ENCODE peak calls at places on chromosome 5, in eight cellular contexts. One of them, this sample, is unnamed.

GRCh38 chr5:118862596-118862995 is 125.8 kb downstream of the DTWD2 start:
- DNase-seq in HCT116: no peak
- DNase-seq in SK-N-SH: no peak
- DNase-seq in K562: no peak
- DNase-seq in GM12878: no peak
- DNase-seq in H1: no peak
- DNase-seq in HepG2: no peak
- DNase-seq in endothelial cell of umbilical vein: no peak
- DNase-seq in this sample: no peak

GRCh38 chr5:15995206-15996052 is 184.2 kb downstream of the MARCHF11 start:
- DNase-seq in SK-N-SH: peak
- DNase-seq in GM12878: no peak
- DNase-seq in HCT116: no peak
- DNase-seq in H1: no peak
- DNase-seq in HepG2: peak
- DNase-seq in K562: no peak
- DNase-seq in endothelial cell of umbilical vein: peak
- DNase-seq in this sample: no peak

GRCh38 chr5:107564896-107565295 is 105.8 kb downstream of the EFNA5 start:
- DNase-seq in K562: no peak
- DNase-seq in SK-N-SH: no peak
- DNase-seq in H1: no peak
- DNase-seq in endothelial cell of umbilical vein: peak
- DNase-seq in HepG2: no peak
- DNase-seq in HCT116: no peak
- DNase-seq in GM12878: no peak
- DNase-seq in this sample: no peak

GRCh38 chr5:147412561-147412960 is 97.3 kb downstream of the DPYSL3 start:
- DNase-seq in HCT116: no peak
- DNase-seq in K562: no peak
- DNase-seq in SK-N-SH: no peak
- DNase-seq in endothelial cell of umbilical vein: no peak
- DNase-seq in H1: no peak
- DNase-seq in GM12878: no peak
- DNase-seq in HepG2: no peak
- DNase-seq in this sample: no peak

GRCh38 chr5:43658499-43658898 is 55.5 kb downstream of the NNT start:
- DNase-seq in GM12878: no peak
- DNase-seq in SK-N-SH: no peak
- DNase-seq in endothelial cell of umbilical vein: no peak
- DNase-seq in H1: no peak
- DNase-seq in K562: no peak
- DNase-seq in HCT116: no peak
- DNase-seq in HepG2: no peak
- DNase-seq in this sample: no peak

GRCh38 chr5:32193591-32193990 is 19.5 kb upstream of the GOLPH3 start:
- DNase-seq in HepG2: peak
- DNase-seq in endothelial cell of umbilical vein: peak
- DNase-seq in HCT116: no peak
- DNase-seq in H1: no peak
- DNase-seq in GM12878: no peak
- DNase-seq in SK-N-SH: peak
- DNase-seq in K562: no peak
- DNase-seq in this sample: no peak

GRCh38 chr5:151417712-151418111 is 29.7 kb upstream of the SLC36A1 start:
- DNase-seq in HCT116: no peak
- DNase-seq in SK-N-SH: no peak
- DNase-seq in HepG2: no peak
- DNase-seq in K562: no peak
- DNase-seq in endothelial cell of umbilical vein: no peak
- DNase-seq in H1: no peak
- DNase-seq in GM12878: no peak
- DNase-seq in this sample: no peak

GRCh38 chr5:151141535-151141934 is 16.0 kb downstream of the ANXA6 start:
- DNase-seq in HepG2: no peak
- DNase-seq in GM12878: no peak
- DNase-seq in HCT116: no peak
- DNase-seq in K562: no peak
- DNase-seq in SK-N-SH: no peak
- DNase-seq in endothelial cell of umbilical vein: no peak
- DNase-seq in H1: no peak
- DNase-seq in this sample: no peak

GRCh38 chr5:35679351-35679750 is 61.7 kb downstream of the SPEF2 start:
- DNase-seq in endothelial cell of umbilical vein: no peak
- DNase-seq in SK-N-SH: peak
- DNase-seq in HCT116: no peak
- DNase-seq in HepG2: no peak
- DNase-seq in GM12878: no peak
- DNase-seq in H1: no peak
- DNase-seq in K562: no peak
- DNase-seq in this sample: no peak

GRCh38 chr5:137492321-137492720 is 6.8 kb downstream of the SPOCK1 start:
- DNase-seq in K562: no peak
- DNase-seq in endothelial cell of umbilical vein: no peak
- DNase-seq in GM12878: no peak
- DNase-seq in H1: no peak
- DNase-seq in HCT116: no peak
- DNase-seq in HepG2: no peak
- DNase-seq in SK-N-SH: no peak
- DNase-seq in this sample: no peak

GRCh38 chr5:80054682-80055081 is 19.5 kb downstream of the THBS4 start:
- DNase-seq in SK-N-SH: no peak
- DNase-seq in endothelial cell of umbilical vein: no peak
- DNase-seq in K562: no peak
- DNase-seq in HepG2: no peak
- DNase-seq in GM12878: no peak
- DNase-seq in H1: no peak
- DNase-seq in HCT116: no peak
- DNase-seq in this sample: no peak

GRCh38 chr5:145922059-145922458 is 14.3 kb upstream of the SH3RF2 start:
- DNase-seq in GM12878: no peak
- DNase-seq in endothelial cell of umbilical vein: no peak
- DNase-seq in SK-N-SH: no peak
- DNase-seq in HCT116: no peak
- DNase-seq in HepG2: no peak
- DNase-seq in H1: no peak
- DNase-seq in K562: no peak
- DNase-seq in this sample: no peak

GRCh38 chr5:155591273-155591672 is 577.7 kb downstream of the KIF4B start:
- DNase-seq in HCT116: no peak
- DNase-seq in SK-N-SH: no peak
- DNase-seq in endothelial cell of umbilical vein: no peak
- DNase-seq in K562: no peak
- DNase-seq in GM12878: no peak
- DNase-seq in H1: no peak
- DNase-seq in HepG2: no peak
- DNase-seq in this sample: no peak

GRCh38 chr5:40572359-40572758 is 107.4 kb upstream of the PTGER4 start:
- DNase-seq in endothelial cell of umbilical vein: no peak
- DNase-seq in SK-N-SH: no peak
- DNase-seq in HCT116: no peak
- DNase-seq in H1: no peak
- DNase-seq in HepG2: no peak
- DNase-seq in GM12878: no peak
- DNase-seq in K562: no peak
- DNase-seq in this sample: no peak

GRCh38 chr5:37971483-37972024 is 131.7 kb upstream of the GDNF start:
- DNase-seq in SK-N-SH: no peak
- DNase-seq in HCT116: no peak
- DNase-seq in endothelial cell of umbilical vein: no peak
- DNase-seq in K562: no peak
- DNase-seq in GM12878: no peak
- DNase-seq in HepG2: no peak
- DNase-seq in H1: no peak
- DNase-seq in this sample: no peak

GRCh38 chr5:170863646-170864045 is 1.8 kb downstream of the RANBP17 start:
- DNase-seq in endothelial cell of umbilical vein: no peak
- DNase-seq in SK-N-SH: no peak
- DNase-seq in GM12878: no peak
- DNase-seq in HCT116: no peak
- DNase-seq in K562: no peak
- DNase-seq in HepG2: no peak
- DNase-seq in H1: no peak
- DNase-seq in this sample: no peak

GRCh38 chr5:96962540-96962991 is 26.7 kb downstream of the LNPEP start:
- DNase-seq in H1: no peak
- DNase-seq in K562: no peak
- DNase-seq in endothelial cell of umbilical vein: peak
- DNase-seq in GM12878: no peak
- DNase-seq in HCT116: no peak
- DNase-seq in HepG2: no peak
- DNase-seq in SK-N-SH: no peak
- DNase-seq in this sample: no peak

GRCh38 chr5:179275941-179276837 is 69.1 kb downstream of the ADAMTS2 start:
- DNase-seq in endothelial cell of umbilical vein: no peak
- DNase-seq in HCT116: no peak
- DNase-seq in K562: peak
- DNase-seq in SK-N-SH: no peak
- DNase-seq in HepG2: peak
- DNase-seq in GM12878: no peak
- DNase-seq in H1: no peak
- DNase-seq in this sample: no peak

DNA sequence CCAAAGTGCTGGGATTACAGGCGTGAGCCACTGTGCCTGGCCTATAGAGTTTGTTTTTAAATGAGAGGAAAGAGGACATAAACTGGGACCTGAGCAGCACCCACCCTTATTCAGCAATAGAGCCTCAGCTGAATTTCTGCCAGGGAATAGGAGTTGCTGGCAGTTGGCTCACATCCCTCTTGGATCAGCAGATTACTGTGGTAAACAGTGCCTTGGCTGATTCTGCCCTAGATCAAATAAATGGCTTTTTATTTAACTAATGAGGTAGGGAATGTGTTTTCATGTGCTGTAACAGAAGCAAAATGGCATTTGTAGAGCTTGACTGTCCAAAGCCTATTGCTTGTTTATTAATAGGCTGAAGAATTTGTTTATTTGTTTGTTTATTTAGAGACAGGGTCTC is 2.1 kb downstream of the ARHGEF37 start:
- DNase-seq in K562: no peak
- DNase-seq in SK-N-SH: no peak
- DNase-seq in H1: no peak
- DNase-seq in endothelial cell of umbilical vein: peak
- DNase-seq in HepG2: no peak
- DNase-seq in GM12878: no peak
- DNase-seq in HCT116: no peak
- DNase-seq in this sample: no peak
- TF ChIP-seq POLR2AphosphoS5 in K562: no peak
- TF ChIP-seq POLR2AphosphoS5 in SK-N-SH: no peak
- TF ChIP-seq POLR2AphosphoS5 in H1: no peak
- TF ChIP-seq POLR2AphosphoS5 in endothelial cell of umbilical vein: no peak
- TF ChIP-seq POLR2AphosphoS5 in HepG2: no peak
- TF ChIP-seq POLR2AphosphoS5 in GM12878: no peak
- TF ChIP-seq POLR2AphosphoS5 in HCT116: no peak
- TF ChIP-seq POLR2AphosphoS5 in this sample: no peak

GRCh38 chr5:33649801-33650482 is 209.2 kb downstream of the TARS1 start:
- DNase-seq in HCT116: no peak
- DNase-seq in endothelial cell of umbilical vein: no peak
- DNase-seq in SK-N-SH: no peak
- DNase-seq in K562: no peak
- DNase-seq in GM12878: no peak
- DNase-seq in HepG2: no peak
- DNase-seq in H1: no peak
- DNase-seq in this sample: no peak
- H3K9ac ChIP-seq in HCT116: no peak
- H3K9ac ChIP-seq in endothelial cell of umbilical vein: no peak
- H3K9ac ChIP-seq in SK-N-SH: no peak
- H3K9ac ChIP-seq in K562: no peak
- H3K9ac ChIP-seq in GM12878: no peak
- H3K9ac ChIP-seq in HepG2: no peak
- H3K9ac ChIP-seq in H1: no peak
- H3K9ac ChIP-seq in this sample: no peak

DNA sequence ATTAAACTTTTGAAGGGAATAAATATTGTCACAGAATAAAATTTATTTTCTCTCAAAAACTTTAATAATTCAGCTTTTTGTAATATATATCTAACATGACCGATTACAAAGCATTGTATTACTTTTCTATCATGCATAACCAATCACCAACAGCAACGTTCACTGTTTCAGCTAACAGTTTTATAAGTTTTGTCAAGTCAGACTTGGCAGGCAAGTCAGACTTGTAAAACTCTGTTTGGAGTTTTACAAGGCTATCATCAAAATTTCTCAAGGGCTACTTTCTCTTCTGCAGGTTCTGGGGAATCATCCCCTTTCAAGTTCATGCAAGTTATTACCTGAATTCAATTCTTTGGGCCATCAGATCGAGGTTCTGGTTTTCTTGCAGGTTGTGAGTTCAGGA is 347.2 kb downstream of the CTNND2 start:
- DNase-seq in HCT116: no peak
- DNase-seq in H1: no peak
- DNase-seq in SK-N-SH: no peak
- DNase-seq in HepG2: no peak
- DNase-seq in endothelial cell of umbilical vein: no peak
- DNase-seq in K562: no peak
- DNase-seq in GM12878: no peak
- DNase-seq in this sample: no peak
- TF ChIP-seq POLR2AphosphoS5 in HCT116: no peak
- TF ChIP-seq POLR2AphosphoS5 in H1: no peak
- TF ChIP-seq POLR2AphosphoS5 in SK-N-SH: no peak
- TF ChIP-seq POLR2AphosphoS5 in HepG2: no peak
- TF ChIP-seq POLR2AphosphoS5 in endothelial cell of umbilical vein: no peak
- TF ChIP-seq POLR2AphosphoS5 in K562: no peak
- TF ChIP-seq POLR2AphosphoS5 in GM12878: no peak
- TF ChIP-seq POLR2AphosphoS5 in this sample: no peak

GRCh38 chr5:59799668-59800374 is 93.7 kb downstream of the PDE4D start:
- DNase-seq in HepG2: peak
- DNase-seq in H1: no peak
- DNase-seq in GM12878: peak
- DNase-seq in HCT116: peak
- DNase-seq in endothelial cell of umbilical vein: peak
- DNase-seq in K562: peak
- DNase-seq in SK-N-SH: peak
- DNase-seq in this sample: peak
- H3K9ac ChIP-seq in HepG2: no peak
- H3K9ac ChIP-seq in H1: no peak
- H3K9ac ChIP-seq in GM12878: no peak
- H3K9ac ChIP-seq in HCT116: no peak
- H3K9ac ChIP-seq in endothelial cell of umbilical vein: peak
- H3K9ac ChIP-seq in K562: no peak
- H3K9ac ChIP-seq in SK-N-SH: no peak
- H3K9ac ChIP-seq in this sample: peak

DNA sequence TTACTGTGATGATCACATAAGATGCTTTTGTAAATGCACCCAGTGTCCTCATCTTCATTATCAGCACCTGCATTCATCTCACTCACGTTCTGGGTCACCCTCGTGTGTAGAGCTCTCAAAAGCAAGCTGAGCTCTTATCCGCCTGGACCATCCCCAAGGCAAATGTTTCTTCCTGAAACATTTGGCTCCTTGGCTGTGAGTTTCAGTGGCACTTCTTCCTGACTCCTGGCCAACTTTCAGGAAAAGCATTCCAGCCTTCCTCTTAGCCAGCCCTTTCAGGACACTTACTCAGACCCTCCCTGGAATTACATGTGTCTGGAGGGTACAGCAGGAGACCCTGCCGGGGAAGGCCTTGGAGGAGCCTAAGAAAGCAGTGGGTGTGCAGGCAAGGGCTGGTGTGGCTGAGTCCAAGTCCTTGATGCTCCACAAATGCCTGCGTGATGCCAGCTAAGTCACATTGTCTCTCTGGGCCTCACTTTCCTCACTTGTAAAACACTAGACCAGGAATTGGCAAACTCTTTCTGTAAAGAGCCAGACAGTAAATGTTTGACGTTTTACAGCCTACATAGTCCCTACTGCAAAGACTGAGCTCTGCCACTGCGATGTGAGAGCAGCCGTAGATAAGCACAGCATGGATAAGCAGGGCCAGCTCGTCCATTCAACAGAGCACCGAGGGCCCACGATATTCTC is 72.1 kb downstream of the PDE6A start:
- DNase-seq in endothelial cell of umbilical vein: no peak
- DNase-seq in HepG2: no peak
- DNase-seq in K562: no peak
- DNase-seq in GM12878: no peak
- DNase-seq in HCT116: no peak
- DNase-seq in SK-N-SH: no peak
- DNase-seq in H1: no peak
- DNase-seq in this sample: no peak
- TF ChIP-seq POLR2AphosphoS5 in endothelial cell of umbilical vein: no peak
- TF ChIP-seq POLR2AphosphoS5 in HepG2: no peak
- TF ChIP-seq POLR2AphosphoS5 in K562: no peak
- TF ChIP-seq POLR2AphosphoS5 in GM12878: no peak
- TF ChIP-seq POLR2AphosphoS5 in HCT116: no peak
- TF ChIP-seq POLR2AphosphoS5 in SK-N-SH: no peak
- TF ChIP-seq POLR2AphosphoS5 in H1: no peak
- TF ChIP-seq POLR2AphosphoS5 in this sample: no peak

This sample was measured in SK-N-MC.